ENCODE peak calls at places on chromosomes 3 and 15, in eight cellular contexts. H is ovary, T is upper lobe of left lung, G is stomach, L is A549, I is GM12878, S is transverse colon, X is K562. W is an unnamed sample.

GRCh38 chr3:51024765-51025681 is 350.3 kb downstream of the DOCK3 start:
- DNase-seq in G (peak), T (no peak), S (peak), L (no peak), I (no peak), H (no peak), X (no peak), W (no peak)

GRCh38 chr3:12479919-12480425 is 4.3 kb upstream of the TSEN2 start:
- DNase-seq in L (peak), S (peak), I (no peak), G (peak), H (peak), X (peak), T (peak), W (no peak)

GRCh38 chr15:70156781-70157261 is 59.1 kb upstream of the TLE3 start:
- DNase-seq in T (peak), X (no peak), I (no peak), H (peak), S (no peak), G (peak), L (no peak), W (peak)

GRCh38 chr3:102066470-102066869 is 217.2 kb downstream of the NFKBIZ start:
- DNase-seq in H (no peak), T (no peak), X (no peak), L (no peak), S (no peak), G (no peak), I (no peak), W (no peak)

GRCh38 chr3:12994357-12994606 is 78.9 kb downstream of the IQSEC1 start:
- DNase-seq in T (peak), X (no peak), S (peak), L (peak), G (peak), I (no peak), H (peak), W (peak)

GRCh38 chr3:9902372-9903237 is at the start of gene IL17RE:
- DNase-seq in S (peak), I (no peak), T (peak), L (no peak), X (peak), G (peak), H (no peak), W (no peak)

GRCh38 chr15:70526221-70526973 is 237.0 kb downstream of the UACA start:
- DNase-seq in X (no peak), H (no peak), G (no peak), I (no peak), L (peak), T (no peak), S (peak), W (no peak)

GRCh38 chr3:142863965-142864924 is 24.6 kb downstream of the PCOLCE2 start:
- DNase-seq in T (no peak), X (no peak), H (no peak), S (no peak), L (no peak), I (no peak), G (no peak), W (no peak)

GRCh38 chr3:160485931-160486330 is 36.3 kb upstream of the TRIM59 start:
- DNase-seq in L (no peak), X (no peak), I (no peak), G (no peak), H (no peak), T (no peak), S (no peak), W (no peak)

GRCh38 chr3:172303941-172304558 is 144.2 kb downstream of the GHSR start:
- DNase-seq in G (no peak), S (no peak), L (no peak), H (no peak), T (no peak), X (no peak), I (no peak), W (no peak)

GRCh38 chr15:99424978-99425665 is 140.7 kb upstream of the MEF2A start:
- DNase-seq in L (no peak), T (no peak), X (no peak), S (no peak), H (peak), G (no peak), I (no peak), W (peak)

GRCh38 chr3:18382760-18383369 is 42.3 kb downstream of the SATB1 start:
- DNase-seq in X (no peak), G (no peak), I (no peak), S (no peak), H (no peak), T (no peak), L (no peak), W (no peak)

GRCh38 chr3:97835761-97836160 is 13.9 kb downstream of the CRYBG3 start:
- DNase-seq in I (no peak), H (no peak), G (no peak), L (no peak), T (no peak), X (no peak), S (no peak), W (no peak)

GRCh38 chr3:195573611-195574496 is 9.9 kb downstream of the APOD start:
- DNase-seq in L (no peak), G (no peak), T (peak), X (no peak), H (no peak), I (no peak), S (no peak), W (no peak)

GRCh38 chr3:69972672-69973071 is 26.9 kb upstream of the SAMMSON start:
- DNase-seq in S (no peak), H (no peak), I (no peak), T (no peak), X (no peak), G (no peak), L (no peak), W (no peak)

GRCh38 chr15:39281094-39281493 is 299.8 kb upstream of the THBS1 start:
- DNase-seq in S (no peak), G (no peak), T (no peak), X (no peak), H (no peak), L (no peak), I (no peak), W (no peak)

GRCh38 chr15:31268911-31269784 is 57.5 kb upstream of the KLF13 start:
- DNase-seq in H (no peak), I (no peak), L (no peak), X (no peak), G (peak), T (no peak), S (peak), W (peak)

GRCh38 chr3:152071924-152072323 is 196.8 kb upstream of the MBNL1 start:
- DNase-seq in S (no peak), L (peak), H (no peak), X (peak), G (no peak), T (no peak), I (no peak), W (no peak)

GRCh38 chr3:96182756-96183155 is 631.6 kb upstream of the EPHA6 start:
- DNase-seq in T (no peak), L (no peak), I (no peak), S (no peak), X (no peak), H (no peak), G (no peak), W (no peak)

GRCh38 chr3:108664266-108664665 is 74.7 kb downstream of the DZIP3 start:
- DNase-seq in X (no peak), L (no peak), H (no peak), T (no peak), I (no peak), G (no peak), S (no peak), W (no peak)

GRCh38 chr3:94308767-94309166 is 245.9 kb downstream of the NSUN3 start:
- DNase-seq in I (no peak), H (no peak), S (no peak), T (no peak), G (no peak), X (no peak), L (no peak), W (no peak)

GRCh38 chr15:90191795-90192494 is 9.2 kb upstream of the SEMA4B start:
- DNase-seq in H (peak), T (peak), G (peak), L (peak), X (peak), S (peak), I (peak), W (peak)

GRCh38 chr3:61562810-61563613 is 1.6 kb downstream of the PTPRG start:
- DNase-seq in I (no peak), S (peak), L (no peak), T (peak), G (no peak), H (peak), X (no peak), W (peak)

GRCh38 chr15:87878161-87878560 is 378.4 kb downstream of the NTRK3 start:
- DNase-seq in H (no peak), T (no peak), G (no peak), S (no peak), I (no peak), X (no peak), L (no peak), W (no peak)

GRCh38 chr3:74643636-74644035 is 29.2 kb upstream of the CNTN3 start:
- DNase-seq in T (no peak), H (peak), G (peak), X (no peak), I (no peak), S (peak), L (no peak), W (peak)

GRCh38 chr3:14721126-14721864 is 46.4 kb downstream of the C3orf20 start:
- DNase-seq in X (no peak), G (no peak), L (no peak), I (no peak), S (no peak), H (no peak), T (no peak), W (no peak)

GRCh38 chr3:14718539-14718938 is 43.6 kb downstream of the C3orf20 start:
- DNase-seq in L (no peak), H (no peak), I (peak), X (no peak), G (no peak), T (no peak), S (no peak), W (no peak)

GRCh38 chr3:14716593-14716992 is 41.7 kb downstream of the C3orf20 start:
- DNase-seq in I (no peak), H (no peak), L (no peak), G (no peak), T (no peak), X (no peak), S (no peak), W (no peak)

GRCh38 chr3:14717307-14717706 is 42.4 kb downstream of the C3orf20 start:
- DNase-seq in G (no peak), S (no peak), H (no peak), L (no peak), X (no peak), T (no peak), I (no peak), W (no peak)

GRCh38 chr3:14719006-14719405 is 44.1 kb downstream of the C3orf20 start:
- DNase-seq in X (no peak), G (no peak), I (no peak), H (no peak), L (no peak), T (no peak), S (no peak), W (no peak)
- H3K4me3 ChIP-seq in X (no peak), G (no peak), I (no peak), H (no peak), L (no peak), T (no peak), S (no peak), W (no peak)

GRCh38 chr3:112718516-112718915 is 77.6 kb upstream of the CCDC80 start:
- DNase-seq in T (no peak), X (no peak), G (no peak), I (no peak), L (no peak), H (no peak), S (no peak), W (no peak)
- TF ChIP-seq EP300 in T (no peak), X (no peak), G (no peak), I (no peak), L (no peak), H (no peak), S (no peak), W (no peak)

GRCh38 chr15:59996498-59997041 is 7.5 kb upstream of the FOXB1 start:
- DNase-seq in G (no peak), S (no peak), T (no peak), L (no peak), X (no peak), I (no peak), H (no peak), W (no peak)
- H3K4me3 ChIP-seq in G (peak), S (no peak), T (no peak), L (peak), X (no peak), I (peak), H (no peak), W (no peak)

GRCh38 chr15:63694184-63694583 is 97.0 kb downstream of the FBXL22 start:
- DNase-seq in G (no peak), I (no peak), L (no peak), T (no peak), X (no peak), S (no peak), H (no peak), W (no peak)

GRCh38 chr15:63701365-63701764 is 104.2 kb downstream of the FBXL22 start:
- DNase-seq in S (no peak), G (no peak), I (no peak), L (no peak), X (no peak), H (no peak), T (no peak), W (no peak)

GRCh38 chr15:63698731-63699130 is 101.5 kb downstream of the FBXL22 start:
- DNase-seq in I (no peak), T (no peak), L (no peak), S (no peak), G (no peak), H (no peak), X (no peak), W (no peak)

GRCh38 chr15:63703641-63704040 is 106.5 kb downstream of the FBXL22 start:
- DNase-seq in T (no peak), H (no peak), X (no peak), S (no peak), I (no peak), G (no peak), L (no peak), W (no peak)

DNA sequence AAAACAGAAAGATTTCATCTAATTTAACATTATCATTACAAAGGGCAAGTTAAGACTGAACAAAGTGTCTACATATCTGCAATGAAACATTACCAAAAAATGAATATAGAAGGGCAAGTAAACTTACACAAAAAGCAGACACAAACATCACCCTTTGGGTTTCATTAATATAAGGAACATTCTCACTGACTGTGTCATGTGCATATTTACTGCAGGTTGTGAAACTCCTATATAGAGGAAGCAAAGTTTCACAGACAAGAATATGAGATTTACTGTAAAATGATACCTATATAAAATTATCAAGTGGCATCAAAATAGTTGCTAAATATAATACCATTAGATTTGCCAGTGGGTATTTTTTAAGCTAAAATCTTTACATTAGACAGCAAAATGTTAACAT is 102.2 kb downstream of the FBXL22 start:
- DNase-seq in T (no peak), G (no peak), S (no peak), H (no peak), X (no peak), L (no peak), I (no peak), W (no peak)
- TF ChIP-seq EP300 in T (no peak), G (no peak), S (no peak), H (no peak), X (no peak), L (no peak), I (no peak), W (no peak)

GRCh38 chr15:40931300-40932142 is 2.4 kb downstream of the DLL4 start:
- DNase-seq in S (peak), H (no peak), X (no peak), L (no peak), T (no peak), I (no peak), G (no peak), W (no peak)
- H3K4me3 ChIP-seq in S (peak), H (no peak), X (no peak), L (no peak), T (peak), I (no peak), G (peak), W (peak)

DNA sequence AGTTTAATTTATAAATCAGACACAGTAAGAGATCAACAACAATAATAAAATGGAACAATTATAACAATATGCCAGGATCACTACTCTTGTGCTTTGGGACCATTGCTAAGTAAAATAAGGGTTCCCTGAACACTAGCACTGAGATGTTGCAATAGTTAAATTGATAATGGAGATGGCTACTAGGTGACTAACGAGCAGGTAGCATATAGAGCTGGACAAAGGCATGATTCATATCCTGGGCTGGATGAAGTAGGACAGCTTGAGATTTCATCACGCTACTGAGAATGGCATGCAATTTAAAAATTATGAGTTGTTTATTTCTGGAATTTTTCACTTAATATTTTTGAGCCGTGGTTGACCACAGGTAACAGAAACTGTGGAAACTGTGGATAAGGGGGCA is 20.7 kb upstream of the MYZAP start:
- DNase-seq in I (no peak), H (no peak), T (no peak), L (peak), S (no peak), X (no peak), G (no peak), W (no peak)
- TF ChIP-seq EP300 in I (no peak), H (no peak), T (no peak), L (no peak), S (no peak), X (no peak), G (no peak), W (no peak)

GRCh38 chr3:112012205-112012604 is 13.5 kb downstream of the TAGLN3 start:
- DNase-seq in T (no peak), G (no peak), I (no peak), S (no peak), X (no peak), L (no peak), H (no peak), W (no peak)

GRCh38 chr3:112011376-112011940 is 12.7 kb downstream of the TAGLN3 start:
- DNase-seq in H (no peak), S (no peak), L (no peak), T (no peak), X (no peak), I (no peak), G (no peak), W (no peak)

GRCh38 chr3:112010631-112011030 is 11.9 kb downstream of the TAGLN3 start:
- DNase-seq in I (no peak), S (no peak), G (no peak), T (no peak), H (no peak), X (no peak), L (no peak), W (no peak)

GRCh38 chr3:112013058-112013783 is 14.5 kb downstream of the TAGLN3 start:
- DNase-seq in S (peak), L (peak), I (no peak), H (peak), G (peak), X (peak), T (no peak), W (peak)

GRCh38 chr3:112013784-112014143 is 15.0 kb downstream of the TAGLN3 start:
- DNase-seq in X (no peak), G (no peak), I (no peak), S (no peak), H (no peak), L (no peak), T (no peak), W (no peak)
- H3K4me3 ChIP-seq in X (no peak), G (no peak), I (no peak), S (no peak), H (no peak), L (no peak), T (no peak), W (no peak)

DNA sequence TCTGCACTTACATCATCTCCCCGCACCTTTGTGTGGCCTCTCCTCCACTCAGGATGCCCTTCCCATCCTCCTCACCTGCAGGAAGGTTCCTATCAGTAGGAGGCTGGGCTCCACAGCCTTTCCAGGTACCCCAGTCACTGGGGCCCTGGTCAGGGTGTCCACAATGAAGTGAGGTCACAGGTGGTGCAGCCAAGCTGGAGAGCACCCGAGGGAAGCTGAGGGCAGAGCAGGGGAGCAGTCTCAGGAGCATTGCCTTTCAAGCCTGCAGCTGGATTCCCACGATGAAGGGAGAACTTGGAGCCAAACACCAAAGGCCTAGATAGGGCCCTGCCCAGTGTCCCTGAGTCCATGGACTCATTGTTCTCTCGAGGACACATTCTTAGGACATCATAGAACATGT is 23.6 kb downstream of the MGLL start:
- DNase-seq in T (no peak), L (no peak), S (no peak), I (no peak), X (no peak), G (no peak), H (no peak), W (no peak)
- TF ChIP-seq EP300 in T (no peak), L (no peak), S (no peak), I (no peak), X (no peak), G (no peak), H (no peak), W (no peak)

DNA sequence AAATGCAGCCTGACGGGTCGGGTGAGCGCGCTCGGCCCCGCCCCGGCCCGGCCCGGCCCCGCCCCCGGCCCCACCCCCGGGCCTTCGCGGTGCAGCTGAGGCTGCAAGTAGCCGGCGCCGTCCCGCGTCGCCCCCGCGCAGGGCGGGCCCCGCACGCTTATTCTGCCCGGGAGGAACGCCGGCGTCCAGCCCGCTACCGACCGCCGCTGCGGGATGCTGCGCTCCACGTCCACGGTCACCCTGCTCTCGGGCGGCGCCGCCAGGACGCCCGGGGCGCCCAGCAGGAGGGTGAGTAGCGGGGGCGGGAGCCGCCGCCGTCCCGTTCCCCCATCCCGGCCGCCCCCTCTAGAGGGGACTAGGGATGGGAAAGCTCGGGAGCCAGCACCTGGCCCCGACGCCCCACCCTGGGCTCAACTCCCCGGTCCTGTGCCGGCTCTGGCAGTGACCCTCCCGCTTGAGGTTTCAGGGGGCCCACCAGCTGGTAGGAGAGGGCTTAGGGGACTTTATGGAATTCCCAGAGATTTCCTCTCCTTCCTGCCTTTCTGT is at the start of gene MYZAP:
- DNase-seq in X (peak), L (no peak), G (peak), I (no peak), S (peak), T (peak), H (peak), W (no peak)
- H3K4me3 ChIP-seq in X (peak), L (peak), G (peak), I (no peak), S (peak), T (peak), H (peak), W (peak)

GRCh38 chr15:74206801-74207281 is 4.3 kb upstream of the STRA6 start:
- DNase-seq in S (no peak), I (no peak), H (no peak), T (no peak), G (no peak), L (no peak), X (no peak), W (no peak)
- TF ChIP-seq EP300 in S (no peak), I (no peak), H (no peak), T (no peak), G (no peak), L (no peak), X (no peak), W (no peak)